ENCODE peak calls at places on chromosomes 12 and 14, in five cellular contexts. Y is Peyer's patch, M is neural progenitor cell, L is heart left ventricle, F is left ventricle myocardium inferior. P is an unnamed sample.

GRCh38 chr12:16076553-16076952 is 165.4 kb downstream of the DERA start:
- DNase-seq in Y (no peak), L (no peak), F (no peak), M (peak; percentile 72), P (no peak)

GRCh38 chr14:101717663-101718490 is 43.6 kb upstream of the PPP2R5C start:
- DNase-seq in Y (no peak), F (no peak), L (no peak), M (no peak), P (no peak)

GRCh38 chr14:93008381-93008780 is 85.4 kb downstream of the CHGA start:
- DNase-seq in L (no peak), M (no peak), Y (peak; percentile 58), F (peak; percentile 63), P (no peak)

GRCh38 chr14:104881369-104881979 is 16.4 kb downstream of the CEP170B start:
- DNase-seq in Y (no peak), F (peak; percentile 66), M (no peak), L (peak; percentile 41), P (peak; percentile 11)

GRCh38 chr14:63632932-63633514 is 8.6 kb downstream of the WDR89 start:
- DNase-seq in L (no peak), F (no peak), Y (no peak), M (no peak), P (peak; percentile 57)

GRCh38 chr14:102215071-102215470 is 75.4 kb downstream of the WDR20 start:
- DNase-seq in L (peak; percentile 50), F (no peak), M (no peak), Y (no peak), P (no peak)

GRCh38 chr12:12353807-12354206 is 3.1 kb upstream of the BORCS5 start:
- DNase-seq in Y (no peak), L (peak; percentile 15), F (no peak), M (no peak), P (no peak)

GRCh38 chr14:99590746-99591555 is 13.1 kb downstream of the CCDC85C start:
- DNase-seq in F (no peak), M (no peak), L (no peak), Y (no peak), P (no peak)

GRCh38 chr12:70983692-70984091 is 63.2 kb upstream of the PTPRR start:
- DNase-seq in F (no peak), L (no peak), Y (no peak), M (peak; percentile 70), P (no peak)

GRCh38 chr14:79659995-79660975 is 551.0 kb downstream of the DIO2 start:
- DNase-seq in Y (no peak), L (no peak), M (no peak), F (no peak), P (no peak)

GRCh38 chr12:52074656-52075408 is 4.7 kb upstream of the SMIM41 start:
- DNase-seq in F (no peak), L (no peak), M (no peak), Y (no peak), P (no peak)

GRCh38 chr12:3103806-3104205 is 26.6 kb downstream of the TSPAN9 start:
- DNase-seq in L (no peak), Y (no peak), F (no peak), M (no peak), P (no peak)

GRCh38 chr14:99636487-99636886 is 8.4 kb upstream of the HHIPL1 start:
- DNase-seq in M (no peak), L (no peak), Y (no peak), F (no peak), P (no peak)

GRCh38 chr14:30298266-30298795 is 260.6 kb upstream of the G2E3 start:
- DNase-seq in F (no peak), L (no peak), Y (no peak), M (no peak), P (no peak)

GRCh38 chr12:80189241-80189640 is 89.9 kb downstream of the OTOGL start:
- DNase-seq in L (no peak), Y (no peak), M (no peak), F (no peak), P (no peak)

GRCh38 chr12:48351022-48351708 is 446 bp upstream of the ZNF641 start:
- DNase-seq in F (peak; percentile 79), M (no peak), Y (peak; percentile 82), L (no peak), P (no peak)

GRCh38 chr14:75283884-75284563 is 5.4 kb downstream of the FOS start:
- DNase-seq in L (no peak), M (no peak), Y (peak; percentile 78), F (no peak), P (peak; percentile 49)

GRCh38 chr14:87566986-87567385 is 426.0 kb downstream of the GALC start:
- DNase-seq in M (no peak), L (peak; percentile 8), Y (no peak), F (no peak), P (no peak)

GRCh38 chr12:88108021-88108420 is 33.9 kb downstream of the CEP290 start:
- DNase-seq in Y (no peak), L (no peak), M (no peak), F (no peak), P (no peak)

GRCh38 chr12:82400819-82401218 is 42.5 kb downstream of the METTL25 start:
- DNase-seq in F (no peak), L (no peak), Y (no peak), M (no peak), P (no peak)

GRCh38 chr14:22314183-22314820 is 274.7 kb downstream of the DAD1 start:
- DNase-seq in F (no peak), M (peak; percentile 76), L (no peak), Y (peak; percentile 48), P (no peak)

GRCh38 chr12:65923228-65923627 is 98.9 kb downstream of the HMGA2 start:
- DNase-seq in Y (no peak), F (no peak), M (no peak), L (no peak), P (no peak)

GRCh38 chr12:130339946-130340345 is 2.3 kb downstream of the PIWIL1 start:
- DNase-seq in F (no peak), M (no peak), L (no peak), Y (no peak), P (no peak)

GRCh38 chr14:52802597-52802996 is 11.2 kb upstream of the GNPNAT1 start:
- DNase-seq in M (no peak), L (no peak), Y (no peak), F (no peak), P (no peak)

GRCh38 chr14:104968541-104969401 is 9.4 kb downstream of the AHNAK2 start:
- DNase-seq in F (no peak), M (peak; percentile 37), L (peak; percentile 6), Y (peak; percentile 90), P (no peak)

GRCh38 chr12:12070674-12071661 is at the start of gene BCL2L14:
- DNase-seq in L (no peak), M (no peak), Y (peak; percentile 66), F (no peak), P (peak; percentile 34)

GRCh38 chr14:70254476-70254961 is 65.8 kb upstream of the SLC8A3 start:
- DNase-seq in L (peak; percentile 9), F (no peak), M (peak; percentile 70), Y (peak; percentile 74), P (no peak)

GRCh38 chr12:69570000-69570516 is 15.2 kb upstream of the CCT2 start:
- DNase-seq in Y (no peak), F (no peak), L (no peak), M (no peak), P (no peak)

DNA sequence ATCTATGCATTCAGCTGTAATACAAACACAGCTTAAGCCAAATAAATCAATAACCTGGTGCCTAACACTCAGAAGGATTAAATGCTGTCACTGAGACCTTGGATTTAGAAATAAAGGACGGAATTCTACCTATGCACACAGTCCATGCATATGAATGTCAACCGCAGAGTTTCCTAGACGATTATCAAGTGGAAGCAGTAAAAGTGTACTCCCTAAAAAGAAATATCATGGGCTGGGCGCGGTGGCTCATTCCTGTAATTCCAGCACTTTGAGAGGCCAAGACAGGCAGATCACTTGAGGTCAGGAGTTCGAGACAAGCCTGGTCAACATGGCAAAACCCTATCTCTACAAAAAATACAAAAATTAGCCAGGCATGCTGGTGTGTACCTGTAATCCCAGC is 188.2 kb upstream of the DYRK2 start:
- DNase-seq in M (no peak), F (no peak), Y (no peak), L (no peak), P (no peak)
- H3K27ac ChIP-seq in M (no peak overlapping the region), F (no peak overlapping the region), Y (no peak overlapping the region), L (no peak overlapping the region), P (no peak overlapping the region)

DNA sequence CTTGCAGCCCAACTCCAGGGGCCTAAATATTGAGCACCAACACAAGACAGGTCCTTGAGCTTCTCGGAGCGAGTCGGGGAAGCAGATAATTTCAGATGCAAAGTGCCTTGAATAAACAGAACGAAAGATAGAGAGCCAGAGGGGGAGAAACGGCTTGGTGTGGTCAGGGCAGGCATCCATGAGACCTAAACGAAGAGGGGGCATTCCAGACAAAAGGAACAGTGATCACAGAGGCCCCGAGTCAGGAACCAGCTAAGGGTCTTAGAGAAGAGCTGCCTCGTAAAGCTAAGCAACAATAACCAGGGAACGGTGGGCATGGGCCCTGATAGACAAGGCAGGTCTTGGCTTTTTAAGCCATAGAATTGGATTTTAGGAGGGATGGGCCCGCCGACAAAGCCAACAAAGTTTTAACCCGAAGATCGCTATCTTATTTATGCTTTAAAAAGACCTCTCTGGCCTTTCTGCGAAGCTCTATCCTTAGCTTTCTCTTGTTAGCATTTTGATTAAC is 421 bp upstream of the ACADS start:
- DNase-seq in Y (no peak), L (no peak), M (peak; percentile 33), F (no peak), P (no peak)
- H3K27ac ChIP-seq in Y (peak overlapping the region; percentile 71), L (peak overlapping the region; percentile 82), M (no peak overlapping the region), F (peak overlapping the region; percentile 92), P (peak overlapping the region; percentile 56)

DNA sequence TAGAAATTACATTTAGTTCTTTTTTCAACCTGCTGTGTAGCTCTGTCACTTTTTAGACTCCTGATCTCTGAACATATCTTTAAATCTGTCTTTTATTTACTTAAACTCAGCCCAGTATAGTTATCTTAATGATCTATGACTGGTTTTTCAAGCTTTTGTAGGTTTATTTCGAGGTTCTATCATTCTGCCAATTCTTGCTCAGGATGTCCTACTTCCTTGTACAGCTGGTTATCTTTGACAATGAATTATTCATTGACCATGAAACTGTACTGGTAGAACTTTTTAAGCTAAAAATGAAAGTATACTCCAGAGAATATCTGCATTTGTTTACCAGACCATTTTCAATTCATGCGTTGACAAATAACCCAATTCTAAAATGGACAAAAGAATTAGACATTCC is 37.8 kb downstream of the TC2N start:
- DNase-seq in L (no peak), Y (no peak), F (no peak), M (no peak), P (no peak)
- H3K27ac ChIP-seq in L (no peak overlapping the region), Y (no peak overlapping the region), F (no peak overlapping the region), M (no peak overlapping the region), P (no peak overlapping the region)

GRCh38 chr12:50195832-50196231 is 28.7 kb upstream of the CERS5 start:
- DNase-seq in L (no peak), F (no peak), Y (no peak), M (no peak), P (no peak)
- H3K27ac ChIP-seq in L (no peak overlapping the region), F (no peak overlapping the region), Y (no peak overlapping the region), M (no peak overlapping the region), P (no peak overlapping the region)